ENCODE peak calls at places on chromosomes 7 and 10, in eight cellular contexts. One of them, this sample, is unnamed.

GRCh38 chr7:33107136-33108066 is 1.8 kb downstream of the RP9 start:
- DNase-seq in lung: no peak
- DNase-seq in GM12891: no peak
- DNase-seq in mesothelial cell of epicardium: no peak
- DNase-seq in ovary: no peak
- DNase-seq in activated T-cell treated with anti-CD3 and anti-CD28 coated beads, Interleukin-2, amount 50 U/mL, for 48 hours: peak
- DNase-seq in stimulated activated CD8-positive, alpha-beta memory T cell treated with anti-CD3 and anti-CD28 coated beads, Interleukin-15, amount 100 ng/mL, for 1 hour: no peak
- DNase-seq in activated gamma-delta T cell treated with anti-CD3 and anti-CD28 coated beads, Interleukin-2, amount 50 U/mL, for 16 hours: no peak
- DNase-seq in this sample: no peak

GRCh38 chr10:18238875-18239485 is 98.8 kb downstream of the CACNB2 start:
- DNase-seq in lung: no peak
- DNase-seq in GM12891: no peak
- DNase-seq in mesothelial cell of epicardium: no peak
- DNase-seq in ovary: no peak
- DNase-seq in activated T-cell treated with anti-CD3 and anti-CD28 coated beads, Interleukin-2, amount 50 U/mL, for 48 hours: no peak
- DNase-seq in stimulated activated CD8-positive, alpha-beta memory T cell treated with anti-CD3 and anti-CD28 coated beads, Interleukin-15, amount 100 ng/mL, for 1 hour: no peak
- DNase-seq in activated gamma-delta T cell treated with anti-CD3 and anti-CD28 coated beads, Interleukin-2, amount 50 U/mL, for 16 hours: no peak
- DNase-seq in this sample: no peak

GRCh38 chr10:131579251-131580071 is 267.9 kb upstream of the TCERG1L start:
- DNase-seq in lung: peak
- DNase-seq in GM12891: no peak
- DNase-seq in mesothelial cell of epicardium: no peak
- DNase-seq in ovary: no peak
- DNase-seq in activated T-cell treated with anti-CD3 and anti-CD28 coated beads, Interleukin-2, amount 50 U/mL, for 48 hours: no peak
- DNase-seq in stimulated activated CD8-positive, alpha-beta memory T cell treated with anti-CD3 and anti-CD28 coated beads, Interleukin-15, amount 100 ng/mL, for 1 hour: no peak
- DNase-seq in activated gamma-delta T cell treated with anti-CD3 and anti-CD28 coated beads, Interleukin-2, amount 50 U/mL, for 16 hours: no peak
- DNase-seq in this sample: no peak

GRCh38 chr10:52756295-52756694 is 16.3 kb downstream of the MBL2 start:
- DNase-seq in lung: no peak
- DNase-seq in GM12891: no peak
- DNase-seq in mesothelial cell of epicardium: no peak
- DNase-seq in ovary: no peak
- DNase-seq in activated T-cell treated with anti-CD3 and anti-CD28 coated beads, Interleukin-2, amount 50 U/mL, for 48 hours: no peak
- DNase-seq in stimulated activated CD8-positive, alpha-beta memory T cell treated with anti-CD3 and anti-CD28 coated beads, Interleukin-15, amount 100 ng/mL, for 1 hour: no peak
- DNase-seq in activated gamma-delta T cell treated with anti-CD3 and anti-CD28 coated beads, Interleukin-2, amount 50 U/mL, for 16 hours: no peak
- DNase-seq in this sample: no peak

GRCh38 chr10:129713659-129714265 is 246.7 kb downstream of the MGMT start:
- DNase-seq in lung: no peak
- DNase-seq in GM12891: no peak
- DNase-seq in mesothelial cell of epicardium: no peak
- DNase-seq in ovary: no peak
- DNase-seq in activated T-cell treated with anti-CD3 and anti-CD28 coated beads, Interleukin-2, amount 50 U/mL, for 48 hours: no peak
- DNase-seq in stimulated activated CD8-positive, alpha-beta memory T cell treated with anti-CD3 and anti-CD28 coated beads, Interleukin-15, amount 100 ng/mL, for 1 hour: no peak
- DNase-seq in activated gamma-delta T cell treated with anti-CD3 and anti-CD28 coated beads, Interleukin-2, amount 50 U/mL, for 16 hours: no peak
- DNase-seq in this sample: no peak

GRCh38 chr10:35300063-35300699 is 36.1 kb upstream of the CCNY start:
- DNase-seq in lung: no peak
- DNase-seq in GM12891: peak
- DNase-seq in mesothelial cell of epicardium: no peak
- DNase-seq in ovary: no peak
- DNase-seq in activated T-cell treated with anti-CD3 and anti-CD28 coated beads, Interleukin-2, amount 50 U/mL, for 48 hours: no peak
- DNase-seq in stimulated activated CD8-positive, alpha-beta memory T cell treated with anti-CD3 and anti-CD28 coated beads, Interleukin-15, amount 100 ng/mL, for 1 hour: no peak
- DNase-seq in activated gamma-delta T cell treated with anti-CD3 and anti-CD28 coated beads, Interleukin-2, amount 50 U/mL, for 16 hours: no peak
- DNase-seq in this sample: no peak

GRCh38 chr7:47743898-47744612 is 162.1 kb upstream of the TNS3 start:
- DNase-seq in lung: no peak
- DNase-seq in GM12891: no peak
- DNase-seq in mesothelial cell of epicardium: peak
- DNase-seq in ovary: no peak
- DNase-seq in activated T-cell treated with anti-CD3 and anti-CD28 coated beads, Interleukin-2, amount 50 U/mL, for 48 hours: no peak
- DNase-seq in stimulated activated CD8-positive, alpha-beta memory T cell treated with anti-CD3 and anti-CD28 coated beads, Interleukin-15, amount 100 ng/mL, for 1 hour: no peak
- DNase-seq in activated gamma-delta T cell treated with anti-CD3 and anti-CD28 coated beads, Interleukin-2, amount 50 U/mL, for 16 hours: no peak
- DNase-seq in this sample: no peak

GRCh38 chr10:91012502-91012901 is 91.6 kb upstream of the ANKRD1 start:
- DNase-seq in lung: no peak
- DNase-seq in GM12891: no peak
- DNase-seq in mesothelial cell of epicardium: no peak
- DNase-seq in ovary: no peak
- DNase-seq in activated T-cell treated with anti-CD3 and anti-CD28 coated beads, Interleukin-2, amount 50 U/mL, for 48 hours: no peak
- DNase-seq in stimulated activated CD8-positive, alpha-beta memory T cell treated with anti-CD3 and anti-CD28 coated beads, Interleukin-15, amount 100 ng/mL, for 1 hour: no peak
- DNase-seq in activated gamma-delta T cell treated with anti-CD3 and anti-CD28 coated beads, Interleukin-2, amount 50 U/mL, for 16 hours: no peak
- DNase-seq in this sample: no peak

GRCh38 chr7:70142247-70142932 is 544.1 kb downstream of the AUTS2 start:
- DNase-seq in lung: no peak
- DNase-seq in GM12891: no peak
- DNase-seq in mesothelial cell of epicardium: no peak
- DNase-seq in ovary: no peak
- DNase-seq in activated T-cell treated with anti-CD3 and anti-CD28 coated beads, Interleukin-2, amount 50 U/mL, for 48 hours: no peak
- DNase-seq in stimulated activated CD8-positive, alpha-beta memory T cell treated with anti-CD3 and anti-CD28 coated beads, Interleukin-15, amount 100 ng/mL, for 1 hour: no peak
- DNase-seq in activated gamma-delta T cell treated with anti-CD3 and anti-CD28 coated beads, Interleukin-2, amount 50 U/mL, for 16 hours: no peak
- DNase-seq in this sample: no peak

This sample was measured in SW 1271.